ENCODE peak calls at places on chromosomes 7 and 10, in five cellular contexts. A is activated CD4-positive, alpha-beta T cell treated with anti-CD3 and anti-CD28 coated beads, Interleukin-2, amount 50 U/mL, for 1 hour; M is HFF-Myc; T is RCC 7860; U is activated T-cell treated with anti-CD3 and anti-CD28 coated beads for 1 hour. B is an unnamed sample.
A peak's percentile ranks its signal among the peaks of the same experiment; 100 is the strongest.

GRCh38 chr7:150407588-150408392 is 28.7 kb downstream of the ZNF775 start:
- DNase-seq in A (no peak), U (no peak), T (no peak), M (no peak), B (no peak)

GRCh38 chr7:13933536-13933935 is 55.9 kb downstream of the ETV1 start:
- DNase-seq in U (no peak), M (no peak), T (no peak), A (no peak), B (no peak)

GRCh38 chr7:85564861-85565630 is 378.2 kb upstream of the SEMA3D start:
- DNase-seq in U (no peak), M (peak; percentile 15), T (no peak), A (no peak), B (no peak)

GRCh38 chr7:80781561-80781979 is 137.3 kb downstream of the SEMA3C start:
- DNase-seq in M (peak; percentile 77), T (no peak), U (no peak), A (no peak), B (no peak)

GRCh38 chr10:33774857-33775256 is 440.4 kb upstream of the NRP1 start:
- DNase-seq in M (no peak), T (no peak), U (no peak), A (no peak), B (no peak)

GRCh38 chr7:90192876-90193765 is 18.4 kb upstream of the STEAP2 start:
- DNase-seq in A (no peak), T (no peak), U (no peak), M (no peak), B (no peak)

GRCh38 chr10:33032354-33033254 is 74.6 kb upstream of the ITGB1 start:
- DNase-seq in T (peak; percentile 42), M (peak; percentile 44), A (no peak), U (no peak), B (no peak)

GRCh38 chr10:30436688-30437038 is 2.7 kb downstream of the MAP3K8 start:
- DNase-seq in T (no peak), A (no peak), U (no peak), M (no peak), B (no peak)

GRCh38 chr10:19652750-19653149 is 163.5 kb upstream of the PLXDC2 start:
- DNase-seq in M (no peak), U (no peak), T (no peak), A (no peak), B (no peak)

GRCh38 chr10:82150123-82150900 is 275.3 kb downstream of the NRG3 start:
- DNase-seq in T (peak; percentile 18), U (no peak), M (no peak), A (no peak), B (no peak)

GRCh38 chr7:2100278-2101205 is 132.2 kb downstream of the MAD1L1 start:
- DNase-seq in T (no peak), M (no peak), A (no peak), U (no peak), B (peak; percentile 87)

GRCh38 chr10:20956843-20957242 is 59.7 kb upstream of the NEBL start:
- DNase-seq in T (no peak), A (no peak), U (no peak), M (no peak), B (no peak)

GRCh38 chr7:137475966-137476365 is 132.4 kb upstream of the PTN start:
- DNase-seq in A (no peak), M (no peak), T (no peak), U (no peak), B (no peak)

GRCh38 chr10:21334891-21335696 is 190.4 kb downstream of the SKIDA1 start:
- DNase-seq in U (no peak), T (peak; percentile 95), M (peak; percentile 90), A (no peak), B (no peak)

GRCh38 chr10:57320416-57320815 is 947.3 kb downstream of the IPMK start:
- DNase-seq in M (no peak), U (no peak), A (no peak), T (no peak), B (no peak)

B was measured in germinal center.